ENCODE peak calls at places on chromosomes 12 and 14, in nine cellular contexts. P is H7, E is dorsolateral prefrontal cortex, D is fibroblast of pulmonary artery, Y is WERI-Rb-1, W is lung, N is lower leg skin, V is HAP-1, S is heart right ventricle. U is an unnamed sample.

GRCh38 chr12:123106640-123107359 is 44.1 kb downstream of the PITPNM2 start:
- DNase-seq in P (no peak), E (no peak), D (no peak), Y (no peak), W (peak; percentile 42), N (no peak), V (no peak), S (peak; percentile 60), U (no peak)

GRCh38 chr12:120846721-120847120 is 57.4 kb downstream of the SPPL3 start:
- DNase-seq in P (no peak), E (no peak), D (no peak), Y (no peak), W (no peak), N (no peak), V (no peak), S (no peak), U (peak; percentile 49)

GRCh38 chr14:51939727-51940126 is 49.6 kb upstream of the RTRAF start:
- DNase-seq in P (no peak), E (no peak), D (peak; percentile 74), Y (no peak), W (no peak), N (no peak), V (no peak), S (no peak), U (no peak)

GRCh38 chr14:29927596-29928341 is at the start of gene PRKD1:
- DNase-seq in P (peak; percentile 90), E (no peak), D (peak; percentile 79), Y (peak; percentile 72), W (peak; percentile 59), N (peak; percentile 89), V (peak; percentile 80), S (peak; percentile 76), U (peak; percentile 85)

GRCh38 chr14:74941676-74942097 is 13.7 kb downstream of the PGF start:
- DNase-seq in P (peak; percentile 63), E (peak; percentile 69), D (peak; percentile 33), Y (no peak), W (peak; percentile 53), N (peak; percentile 92), V (no peak), S (peak; percentile 67), U (peak; percentile 57)

GRCh38 chr14:23657959-23658470 is 21.9 kb downstream of the DHRS2 start:
- DNase-seq in P (no peak), E (no peak), D (no peak), Y (no peak), W (no peak), N (no peak), V (no peak), S (no peak), U (no peak)

GRCh38 chr14:68951051-68951797 is 27.9 kb downstream of the ACTN1 start:
- DNase-seq in P (no peak), E (no peak), D (peak; percentile 96), Y (no peak), W (peak; percentile 85), N (peak; percentile 98), V (no peak), S (peak; percentile 74), U (peak; percentile 93)

GRCh38 chr14:77099425-77100167 is 1.5 kb downstream of the CIPC start:
- DNase-seq in P (no peak), E (no peak), D (peak; percentile 73), Y (no peak), W (no peak), N (no peak), V (peak; percentile 52), S (no peak), U (peak; percentile 81)

GRCh38 chr12:24848941-24849477 is 99.9 kb downstream of the BCAT1 start:
- DNase-seq in P (no peak), E (no peak), D (no peak), Y (no peak), W (no peak), N (no peak), V (no peak), S (no peak), U (no peak)

GRCh38 chr12:69214169-69214568 is 25.2 kb upstream of the CPSF6 start:
- DNase-seq in P (no peak), E (no peak), D (no peak), Y (no peak), W (no peak), N (no peak), V (no peak), S (no peak), U (no peak)

GRCh38 chr14:81170829-81171195 is 49.9 kb downstream of the GTF2A1 start:
- DNase-seq in P (no peak), E (no peak), D (no peak), Y (no peak), W (no peak), N (no peak), V (no peak), S (no peak), U (no peak)
- H3K4me3 ChIP-seq in P (no peak overlapping the region), E (peak overlapping the region; percentile 86), D (peak overlapping the region; percentile 59), Y (peak overlapping the region; percentile 44), W (no peak overlapping the region), N (no peak overlapping the region), V (no peak overlapping the region), S (peak overlapping the region; percentile 71), U (peak overlapping the region; percentile 86)

DNA sequence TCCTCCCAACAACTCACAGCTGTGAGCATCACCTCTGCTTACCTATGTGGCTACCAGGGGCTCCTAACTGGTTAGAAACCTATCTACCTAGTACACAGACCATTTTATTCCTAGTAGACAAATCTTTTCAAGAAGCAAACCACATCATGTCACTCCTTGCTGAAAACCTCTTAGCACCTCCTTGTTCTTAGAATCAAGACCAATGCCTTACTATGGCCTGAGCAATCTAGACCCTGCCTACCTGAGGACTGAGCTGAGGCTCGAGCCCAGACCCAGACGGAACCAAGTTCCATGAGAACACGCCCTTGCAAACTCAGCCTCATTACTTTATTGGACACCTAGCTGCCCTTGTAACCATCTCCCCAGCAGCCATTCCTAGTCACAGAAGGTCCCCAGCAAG is 32.6 kb downstream of the CMKLR1 start:
- DNase-seq in P (no peak), E (no peak), D (no peak), Y (no peak), W (no peak), N (no peak), V (no peak), S (no peak), U (no peak)
- H3K4me3 ChIP-seq in P (no peak overlapping the region), E (no peak overlapping the region), D (no peak overlapping the region), Y (no peak overlapping the region), W (no peak overlapping the region), N (no peak overlapping the region), V (no peak overlapping the region), S (no peak overlapping the region), U (no peak overlapping the region)

DNA sequence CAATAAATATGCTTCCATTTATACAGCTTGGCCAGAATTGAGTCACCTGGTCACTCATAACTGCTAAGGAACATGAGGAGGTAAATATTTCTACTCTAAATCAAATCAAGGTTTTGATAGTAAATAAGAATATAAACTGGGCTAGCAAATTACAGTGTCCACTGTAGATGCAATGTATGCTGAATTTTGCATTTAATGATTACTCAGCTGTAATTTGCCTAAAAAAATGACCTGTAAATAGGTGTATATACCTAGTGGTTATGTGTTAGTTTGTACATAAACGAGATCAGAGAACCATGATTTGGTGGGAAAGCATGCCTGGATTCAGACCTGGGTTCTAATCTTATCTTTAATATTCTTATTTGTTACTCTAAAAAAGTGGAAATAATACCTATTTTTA is 76.6 kb upstream of the CNTN1 start:
- DNase-seq in P (no peak), E (no peak), D (no peak), Y (no peak), W (no peak), N (no peak), V (no peak), S (no peak), U (no peak)
- H3K4me3 ChIP-seq in P (no peak overlapping the region), E (no peak overlapping the region), D (no peak overlapping the region), Y (no peak overlapping the region), W (no peak overlapping the region), N (no peak overlapping the region), V (no peak overlapping the region), S (no peak overlapping the region), U (no peak overlapping the region)

DNA sequence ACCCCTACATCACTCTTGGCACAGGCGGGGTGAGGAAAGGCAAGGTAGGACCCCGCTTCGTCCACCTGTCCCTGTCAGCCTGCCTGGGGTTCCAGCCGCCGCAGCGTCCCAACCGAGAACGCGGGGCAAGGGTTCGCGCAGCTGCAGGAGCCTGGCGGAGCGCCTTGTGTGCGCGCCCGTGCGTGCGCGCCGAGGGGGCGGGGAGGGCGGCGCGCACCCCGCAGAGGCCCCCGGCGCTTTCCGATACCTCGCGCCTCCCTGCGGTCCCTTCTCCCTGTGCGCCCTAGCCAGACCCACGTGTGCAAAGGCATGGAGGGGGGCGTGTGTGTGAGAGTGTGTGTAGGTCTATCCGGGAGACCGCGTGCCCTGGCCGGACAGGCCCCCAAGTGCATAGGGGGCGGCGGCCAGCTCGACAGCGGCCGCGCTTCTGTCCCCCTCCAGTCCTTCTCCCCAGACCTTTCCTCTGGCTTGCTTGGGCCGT is 122.4 kb downstream of the TSPAN9 start:
- DNase-seq in P (peak; percentile 88), E (no peak), D (peak; percentile 40), Y (peak; percentile 54), W (no peak), N (no peak), V (no peak), S (no peak), U (peak; percentile 42)
- H3K4me3 ChIP-seq in P (peak overlapping the region; percentile 58), E (peak overlapping the region; percentile 73), D (peak overlapping the region; percentile 50), Y (peak overlapping the region; percentile 82), W (no peak overlapping the region), N (peak overlapping the region; percentile 20), V (peak overlapping the region; percentile 34), S (peak overlapping the region; percentile 64), U (peak overlapping the region; percentile 80)

GRCh38 chr14:64566651-64567122 is 16.9 kb downstream of the PPP1R36 start:
- DNase-seq in P (no peak), E (peak; percentile 49), D (peak; percentile 40), Y (no peak), W (no peak), N (peak; percentile 65), V (no peak), S (no peak), U (peak; percentile 53)
- H3K4me3 ChIP-seq in P (no peak overlapping the region), E (no peak overlapping the region), D (no peak overlapping the region), Y (no peak overlapping the region), W (no peak overlapping the region), N (no peak overlapping the region), V (no peak overlapping the region), S (no peak overlapping the region), U (no peak overlapping the region)

GRCh38 chr12:113463746-113464743 is 7.6 kb downstream of the LHX5 start:
- DNase-seq in P (peak; percentile 69), E (no peak), D (no peak), Y (no peak), W (no peak), N (no peak), V (no peak), S (no peak), U (no peak)
- H3K4me3 ChIP-seq in P (no peak overlapping the region), E (peak overlapping the region; percentile 43), D (no peak overlapping the region), Y (peak overlapping the region; percentile 46), W (no peak overlapping the region), N (no peak overlapping the region), V (no peak overlapping the region), S (no peak overlapping the region), U (no peak overlapping the region)